ENCODE peak calls at places on chromosomes 5 and 9, in ten cellular contexts. K, B, A, H, G, S, X, P, E and J are unnamed samples. For H3K36me3 and H3K9me3, the result is how much of the 10 kb centered on the place peaks cover.

GRCh38 chr9:98852961-98853360 is 45.5 kb downstream of the GALNT12 start:
- DNase-seq in S (no peak), H (no peak), P (no peak), X (no peak), A (no peak), K (no peak), B (no peak), G (no peak), E (no peak), J (no peak)

GRCh38 chr9:96139592-96140251 is 162.3 kb downstream of the HSD17B3 start:
- DNase-seq in K (peak), G (no peak), B (peak), H (peak), P (peak), A (no peak), S (peak), X (no peak), E (no peak), J (no peak)

GRCh38 chr5:157059891-157060290 is 975 bp upstream of the HAVCR1 start:
- DNase-seq in P (no peak), H (no peak), E (no peak), X (no peak), S (no peak), G (no peak), A (no peak), K (no peak), B (no peak), J (no peak)

GRCh38 chr5:21244982-21245381 is 1257.0 kb upstream of the CDH18 start:
- DNase-seq in E (no peak), S (no peak), P (no peak), A (no peak), G (no peak), B (no peak), X (no peak), K (no peak), H (no peak), J (no peak)

GRCh38 chr5:136079195-136079985 is 50.6 kb downstream of the TGFBI start:
- DNase-seq in S (no peak), A (no peak), B (no peak), K (no peak), H (no peak), E (no peak), P (peak), G (no peak), X (no peak), J (no peak)

GRCh38 chr9:4301302-4301701 is 1.4 kb upstream of the GLIS3 start:
- DNase-seq in A (no peak), S (no peak), K (no peak), H (peak), G (no peak), X (no peak), B (no peak), P (peak), E (no peak), J (no peak)

GRCh38 chr9:92727716-92728700 is 36.6 kb downstream of the BICD2 start:
- DNase-seq in E (no peak), A (no peak), K (no peak), X (no peak), G (no peak), H (no peak), B (no peak), P (no peak), S (no peak), J (no peak)

GRCh38 chr5:140311011-140311467 is 8.1 kb upstream of the PFDN1 start:
- DNase-seq in G (no peak), P (peak), X (no peak), K (no peak), B (no peak), E (no peak), A (no peak), H (peak), S (no peak), J (peak)

GRCh38 chr5:142438573-142438972 is 113.8 kb upstream of the SPRY4 start:
- DNase-seq in G (no peak), E (no peak), K (no peak), X (no peak), H (no peak), S (no peak), P (no peak), B (no peak), A (no peak), J (no peak)

GRCh38 chr5:34866989-34867471 is 28.1 kb downstream of the TTC23L start:
- DNase-seq in K (no peak), S (no peak), X (no peak), A (no peak), P (no peak), G (no peak), B (no peak), E (no peak), H (no peak), J (no peak)

GRCh38 chr5:88889165-88890069 is 6.4 kb upstream of the MEF2C start:
- DNase-seq in E (peak), K (peak), A (peak), S (no peak), X (no peak), P (peak), B (peak), H (peak), G (peak), J (no peak)

GRCh38 chr5:155594270-155594669 is 580.7 kb downstream of the KIF4B start:
- DNase-seq in G (no peak), K (no peak), A (no peak), B (no peak), S (no peak), P (no peak), H (no peak), X (no peak), E (no peak), J (no peak)

GRCh38 chr9:98929866-98930265 is 13.8 kb upstream of the COL15A1 start:
- DNase-seq in P (peak), S (no peak), G (peak), H (peak), A (no peak), K (peak), E (no peak), B (no peak), X (no peak), J (no peak)

GRCh38 chr9:120443976-120444375 is 136.0 kb downstream of the CDK5RAP2 start:
- DNase-seq in A (no peak), B (no peak), H (no peak), X (no peak), E (no peak), K (no peak), G (no peak), S (no peak), P (no peak), J (no peak)
- H3K36me3 ChIP-seq in A (under half), B (under half), H (under half), X (under half), E (half or more), K (under half), G (under half), S (under half), P (under half), J (under half)

GRCh38 chr9:21837501-21837900 is 35.1 kb downstream of the MTAP start:
- DNase-seq in S (no peak), E (no peak), X (no peak), A (no peak), K (no peak), B (no peak), H (no peak), P (peak), G (no peak), J (no peak)

GRCh38 chr9:21836437-21837161 is 34.2 kb downstream of the MTAP start:
- DNase-seq in G (no peak), P (peak), A (no peak), K (no peak), S (no peak), E (no peak), H (peak), X (no peak), B (peak), J (no peak)

GRCh38 chr9:21835111-21835510 is 32.7 kb downstream of the MTAP start:
- DNase-seq in H (no peak), P (no peak), G (no peak), E (no peak), B (no peak), A (no peak), S (no peak), X (no peak), K (no peak), J (no peak)

GRCh38 chr9:21841133-21841532 is 38.7 kb downstream of the MTAP start:
- DNase-seq in H (no peak), B (no peak), P (no peak), K (no peak), G (no peak), X (no peak), A (no peak), E (no peak), S (no peak), J (no peak)

DNA sequence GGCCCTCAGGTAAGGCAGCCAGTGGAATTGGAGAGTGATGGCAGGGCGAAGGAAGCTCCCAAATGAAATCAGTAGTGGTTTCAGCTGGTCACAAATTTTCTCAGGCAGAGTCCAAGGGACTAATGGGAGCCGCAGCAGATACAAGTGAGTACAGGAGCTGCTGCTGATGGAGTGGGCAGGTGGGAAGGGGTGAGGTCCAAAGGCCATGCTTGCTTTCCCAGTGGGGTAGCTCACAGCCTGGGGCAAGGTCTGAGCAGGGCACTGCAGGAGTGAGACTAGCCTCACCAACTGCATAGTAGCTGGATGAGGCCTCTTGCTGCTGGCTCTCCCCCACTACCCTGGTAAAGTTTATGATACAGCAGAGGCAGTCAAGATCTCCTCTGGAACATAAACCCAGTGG is 38.2 kb downstream of the MTAP start:
- DNase-seq in H (no peak), S (no peak), K (no peak), B (no peak), G (no peak), E (no peak), X (no peak), P (no peak), A (no peak), J (no peak)
- H3K9me3 ChIP-seq in H (under half), S (under half), K (under half), B (under half), G (under half), E (under half), X (under half), P (under half), A (under half), J (under half)

GRCh38 chr5:1338196-1338490 is 6.8 kb downstream of the CLPTM1L start:
- DNase-seq in A (peak), H (no peak), K (no peak), S (no peak), E (no peak), B (no peak), X (no peak), G (no peak), P (no peak), J (no peak)
- H3K36me3 ChIP-seq in A (under half), H (under half), K (under half), S (under half), E (half or more), B (half or more), X (half or more), G (under half), P (half or more), J (under half)

GRCh38 chr5:119280380-119280779 is 75.4 kb upstream of the TNFAIP8 start:
- DNase-seq in S (no peak), P (no peak), A (no peak), E (no peak), H (no peak), X (no peak), B (no peak), K (no peak), G (no peak), J (no peak)
- H3K9me3 ChIP-seq in S (under half), P (under half), A (under half), E (under half), H (under half), X (under half), B (under half), K (under half), G (under half), J (under half)

GRCh38 chr9:121275781-121276658 is 8.1 kb downstream of the GSN start:
- DNase-seq in S (no peak), E (no peak), G (no peak), P (no peak), K (no peak), H (no peak), B (no peak), A (no peak), X (no peak), J (no peak)
- H3K36me3 ChIP-seq in S (under half), E (under half), G (under half), P (under half), K (under half), H (under half), B (under half), A (under half), X (under half), J (under half)

GRCh38 chr5:2691530-2691929 is 59.9 kb downstream of the IRX2 start:
- DNase-seq in E (no peak), S (no peak), X (no peak), P (no peak), B (no peak), K (no peak), G (no peak), A (no peak), H (no peak), J (no peak)
- H3K9me3 ChIP-seq in E (under half), S (under half), X (under half), P (under half), B (under half), K (under half), G (under half), A (under half), H (under half), J (under half)

DNA sequence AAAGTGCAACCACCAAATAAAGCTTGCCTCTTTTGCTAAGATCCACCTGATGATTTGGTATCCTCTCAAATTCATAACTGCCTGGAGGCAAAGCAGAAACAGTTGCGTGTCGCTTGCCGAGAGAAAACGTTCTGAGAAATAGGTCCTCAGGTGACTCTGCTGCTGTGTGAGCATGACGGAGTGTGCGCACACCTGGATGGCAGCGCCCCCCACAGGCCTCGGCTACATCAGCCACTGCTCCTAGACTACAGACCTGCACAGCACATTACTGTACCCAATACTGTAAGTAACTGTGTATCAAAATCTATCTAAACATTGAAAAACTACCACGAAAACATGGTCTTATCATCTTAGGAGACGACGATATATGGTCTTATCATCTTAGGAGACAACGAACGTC is 87.4 kb downstream of the CAMSAP1 start:
- DNase-seq in K (no peak), S (no peak), X (no peak), H (no peak), E (no peak), G (no peak), A (no peak), P (no peak), B (no peak), J (no peak)
- H3K36me3 ChIP-seq in K (under half), S (under half), X (under half), H (under half), E (half or more), G (under half), A (under half), P (half or more), B (half or more), J (under half)

DNA sequence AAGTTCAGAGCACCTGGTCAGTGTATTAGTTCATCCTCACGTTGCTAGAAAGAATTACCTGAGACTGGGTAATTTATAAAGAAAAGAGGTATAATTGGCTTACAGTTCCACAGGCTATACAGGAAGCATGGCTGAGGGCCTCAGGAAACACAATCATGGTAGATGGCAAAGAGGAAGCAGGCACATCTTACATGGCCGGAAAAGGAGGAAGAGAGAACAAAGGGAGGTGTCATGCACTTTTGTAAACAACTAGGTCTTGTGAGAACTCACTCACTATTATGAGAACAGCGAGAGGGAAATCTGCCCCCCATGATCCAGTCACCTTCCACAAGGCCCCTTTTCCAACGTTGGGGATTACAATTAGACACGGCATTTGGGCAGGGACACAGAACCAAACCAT is 28.8 kb upstream of the CAVIN4 start:
- DNase-seq in X (no peak), P (no peak), B (no peak), K (no peak), S (no peak), A (no peak), G (no peak), E (no peak), H (no peak), J (no peak)
- H3K9me3 ChIP-seq in X (under half), P (under half), B (under half), K (under half), S (under half), A (under half), G (under half), E (under half), H (under half), J (under half)

GRCh38 chr9:85959955-85960354 is 19.0 kb downstream of the NAA35 start:
- DNase-seq in P (no peak), G (no peak), A (no peak), H (no peak), K (no peak), S (no peak), B (no peak), X (no peak), E (no peak), J (no peak)

GRCh38 chr9:85964949-85965348 is 24.0 kb downstream of the NAA35 start:
- DNase-seq in K (no peak), X (no peak), H (no peak), B (no peak), P (no peak), S (no peak), G (no peak), E (no peak), A (no peak), J (no peak)

GRCh38 chr9:85964526-85964925 is 23.6 kb downstream of the NAA35 start:
- DNase-seq in H (no peak), P (no peak), K (no peak), A (no peak), X (no peak), B (no peak), G (no peak), E (no peak), S (no peak), J (no peak)

DNA sequence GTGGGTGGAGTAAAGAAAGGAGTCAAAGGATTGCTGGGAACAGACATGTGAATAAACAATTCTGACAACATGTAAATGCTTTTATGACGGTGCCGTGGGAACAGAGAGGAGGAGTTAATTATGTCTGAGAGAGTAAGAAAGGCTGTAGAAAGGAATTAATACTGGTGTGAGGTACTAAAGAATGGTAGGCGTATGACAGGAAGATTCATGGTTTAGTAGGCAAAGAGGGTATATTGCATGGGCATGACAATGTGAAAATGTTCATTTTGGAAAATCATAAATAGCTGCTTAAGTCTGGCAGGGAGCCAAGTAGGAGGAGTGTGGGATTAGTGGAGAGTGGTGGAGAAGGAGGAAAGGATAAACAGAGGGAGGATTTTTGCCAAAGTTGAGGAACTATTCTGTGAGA is 19.7 kb downstream of the NAA35 start:
- DNase-seq in E (no peak), G (no peak), H (peak), P (peak), B (no peak), A (no peak), S (no peak), X (no peak), K (no peak), J (peak)
- H3K36me3 ChIP-seq in E (half or more), G (under half), H (under half), P (under half), B (under half), A (under half), S (under half), X (under half), K (under half), J (under half)